ENCODE peak calls at places on chromosomes 6 and 20, in ten cellular contexts. E, F, V, Q, Z, K, H, W, Y and L are unnamed samples.

GRCh38 chr6:119720160-119720559 is 370.6 kb upstream of the MAN1A1 start:
- DNase-seq in E (no peak), F (peak), V (no peak), Q (no peak), Z (no peak), K (no peak), H (peak), W (no peak), Y (no peak), L (no peak)

GRCh38 chr6:36615018-36615761 is 21.0 kb downstream of the SRSF3 start:
- DNase-seq in E (no peak), F (peak), V (peak), Q (peak), Z (no peak), K (peak), H (peak), W (no peak), Y (no peak), L (peak)

GRCh38 chr6:15264902-15265761 is 19.3 kb downstream of the JARID2 start:
- DNase-seq in E (no peak), F (no peak), V (no peak), Q (peak), Z (no peak), K (no peak), H (peak), W (no peak), Y (peak), L (no peak)

GRCh38 chr6:47651505-47651944 is 46.9 kb upstream of the ADGRF4 start:
- DNase-seq in E (no peak), F (no peak), V (no peak), Q (no peak), Z (no peak), K (no peak), H (peak), W (no peak), Y (no peak), L (no peak)

GRCh38 chr6:77040566-77041195 is 422.6 kb downstream of the HTR1B start:
- DNase-seq in E (no peak), F (no peak), V (no peak), Q (no peak), Z (no peak), K (no peak), H (peak), W (no peak), Y (no peak), L (no peak)

GRCh38 chr6:144334150-144334708 is 49.1 kb downstream of the UTRN start:
- DNase-seq in E (peak), F (no peak), V (no peak), Q (no peak), Z (no peak), K (no peak), H (no peak), W (no peak), Y (no peak), L (no peak)

GRCh38 chr6:50791900-50792508 is 26.7 kb upstream of the TFAP2B start:
- DNase-seq in E (no peak), F (peak), V (no peak), Q (peak), Z (no peak), K (no peak), H (peak), W (no peak), Y (no peak), L (peak)

GRCh38 chr20:52313335-52313963 is 121.9 kb upstream of the ZFP64 start:
- DNase-seq in E (no peak), F (peak), V (peak), Q (peak), Z (no peak), K (no peak), H (peak), W (no peak), Y (no peak), L (peak)

GRCh38 chr20:57620999-57621398 is 773 bp upstream of the ZBP1 start:
- DNase-seq in E (no peak), F (no peak), V (no peak), Q (no peak), Z (no peak), K (peak), H (no peak), W (no peak), Y (no peak), L (no peak)

GRCh38 chr6:110310861-110311446 is 47.2 kb downstream of the METTL24 start:
- DNase-seq in E (no peak), F (no peak), V (no peak), Q (no peak), Z (no peak), K (no peak), H (no peak), W (no peak), Y (no peak), L (no peak)

GRCh38 chr6:26319405-26320128 is 45.4 kb upstream of the BTN3A2 start:
- DNase-seq in E (no peak), F (peak), V (no peak), Q (no peak), Z (no peak), K (no peak), H (peak), W (no peak), Y (no peak), L (no peak)

GRCh38 chr20:36155629-36155971 is 1.1 kb downstream of the EPB41L1 start:
- DNase-seq in E (no peak), F (no peak), V (no peak), Q (no peak), Z (no peak), K (no peak), H (no peak), W (no peak), Y (no peak), L (no peak)

GRCh38 chr6:44598679-44599078 is 211.2 kb downstream of the CDC5L start:
- DNase-seq in E (no peak), F (peak), V (no peak), Q (no peak), Z (no peak), K (no peak), H (no peak), W (no peak), Y (no peak), L (no peak)

GRCh38 chr6:52065621-52066020 is 21.8 kb downstream of the PKHD1 start:
- DNase-seq in E (no peak), F (no peak), V (no peak), Q (no peak), Z (no peak), K (no peak), H (no peak), W (no peak), Y (no peak), L (no peak)

GRCh38 chr6:99241905-99242534 is 107.5 kb downstream of the FAXC start:
- DNase-seq in E (no peak), F (peak), V (no peak), Q (peak), Z (no peak), K (no peak), H (peak), W (no peak), Y (no peak), L (peak)

GRCh38 chr6:11232968-11233626 is 629 bp upstream of the NEDD9 start:
- DNase-seq in E (no peak), F (peak), V (peak), Q (peak), Z (no peak), K (no peak), H (no peak), W (no peak), Y (no peak), L (peak)

GRCh38 chr20:49979030-49979832 is 3.5 kb upstream of the SNAI1 start:
- DNase-seq in E (peak), F (peak), V (peak), Q (peak), Z (peak), K (peak), H (peak), W (no peak), Y (no peak), L (peak)

GRCh38 chr6:143901885-143902708 is 37.8 kb downstream of the ZC2HC1B start:
- DNase-seq in E (no peak), F (no peak), V (no peak), Q (no peak), Z (no peak), K (no peak), H (peak), W (no peak), Y (peak), L (no peak)

GRCh38 chr6:27096834-27097511 is 150.5 kb upstream of the PRSS16 start:
- DNase-seq in E (no peak), F (peak), V (peak), Q (peak), Z (peak), K (no peak), H (peak), W (no peak), Y (no peak), L (peak)

GRCh38 chr6:123994168-123994567 is 190.5 kb downstream of the NKAIN2 start:
- DNase-seq in E (no peak), F (no peak), V (no peak), Q (no peak), Z (no peak), K (no peak), H (no peak), W (no peak), Y (no peak), L (no peak)

GRCh38 chr6:135286962-135287525 is 105.9 kb downstream of the MYB start:
- DNase-seq in E (no peak), F (no peak), V (no peak), Q (no peak), Z (no peak), K (no peak), H (no peak), W (no peak), Y (no peak), L (no peak)

GRCh38 chr20:24808616-24809015 is 140.5 kb upstream of the CST7 start:
- DNase-seq in E (no peak), F (no peak), V (no peak), Q (no peak), Z (no peak), K (no peak), H (no peak), W (no peak), Y (no peak), L (no peak)

GRCh38 chr6:52375780-52376556 is 14.0 kb downstream of the PAQR8 start:
- DNase-seq in E (no peak), F (no peak), V (no peak), Q (no peak), Z (no peak), K (no peak), H (no peak), W (no peak), Y (no peak), L (no peak)

GRCh38 chr20:54199283-54199682 is 8.6 kb upstream of the PFDN4 start:
- DNase-seq in E (no peak), F (no peak), V (no peak), Q (no peak), Z (no peak), K (no peak), H (no peak), W (no peak), Y (no peak), L (no peak)
- TF ChIP-seq CTCF in E (no peak), F (no peak), V (no peak), Q (no peak), Z (no peak), K (no peak), H (no peak), W (no peak), Y (no peak), L (no peak)

GRCh38 chr20:56175884-56176283 is 72.6 kb upstream of the MC3R start:
- DNase-seq in E (no peak), F (no peak), V (no peak), Q (no peak), Z (no peak), K (no peak), H (no peak), W (no peak), Y (no peak), L (no peak)

GRCh38 chr20:56179051-56179450 is 69.5 kb upstream of the MC3R start:
- DNase-seq in E (no peak), F (no peak), V (no peak), Q (no peak), Z (no peak), K (peak), H (no peak), W (no peak), Y (no peak), L (no peak)

GRCh38 chr20:56178219-56178618 is 70.3 kb upstream of the MC3R start:
- DNase-seq in E (no peak), F (no peak), V (no peak), Q (no peak), Z (no peak), K (no peak), H (no peak), W (no peak), Y (no peak), L (no peak)

GRCh38 chr20:56181593-56181992 is 66.9 kb upstream of the MC3R start:
- DNase-seq in E (no peak), F (no peak), V (no peak), Q (no peak), Z (no peak), K (no peak), H (no peak), W (no peak), Y (no peak), L (no peak)
- TF ChIP-seq CTCF in E (no peak), F (no peak), V (no peak), Q (no peak), Z (no peak), K (no peak), H (no peak), W (no peak), Y (peak), L (no peak)

DNA sequence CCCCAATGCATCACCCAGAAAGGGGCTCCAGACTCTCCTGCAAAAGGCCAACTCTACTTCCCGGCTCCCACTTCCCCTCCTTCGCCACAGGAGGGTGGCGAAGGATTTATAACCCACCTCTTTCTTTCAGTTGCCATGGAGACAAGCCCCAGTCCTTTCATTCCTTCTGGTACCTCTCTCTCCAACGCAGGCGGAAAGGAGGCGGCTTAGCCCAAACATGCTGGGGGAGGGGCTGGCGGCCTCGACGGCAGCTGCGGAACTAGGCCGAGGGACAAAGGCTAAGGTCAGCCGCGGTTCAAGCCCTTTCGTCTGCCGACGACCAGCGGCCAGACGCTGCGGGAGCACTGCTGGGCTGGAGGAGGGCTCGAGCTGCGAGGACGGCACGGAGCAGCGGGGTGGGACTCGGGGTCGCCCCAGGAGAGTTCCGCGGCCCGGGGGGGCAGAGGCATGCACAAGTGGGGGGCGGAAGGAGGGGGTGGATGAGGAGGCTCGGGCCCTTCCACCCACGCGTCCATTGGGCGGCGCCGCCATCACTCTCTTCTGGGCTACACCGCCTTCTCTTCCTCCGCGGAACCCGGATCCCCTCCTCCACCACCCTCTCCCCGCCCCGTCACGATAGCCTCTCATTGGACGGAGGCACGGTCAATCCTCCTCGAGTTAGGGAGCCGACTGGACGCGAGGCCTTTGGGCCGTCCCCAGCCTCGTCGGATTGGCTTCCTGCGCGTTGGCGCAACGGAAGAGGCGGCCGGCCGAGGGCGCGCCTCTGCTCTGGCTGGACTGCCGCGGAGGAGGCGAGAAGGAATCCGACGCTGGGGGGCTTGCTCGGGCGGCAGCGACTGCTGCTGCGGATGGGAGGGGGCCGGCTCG is at the start of gene PANK2:
- DNase-seq in E (peak), F (peak), V (peak), Q (peak), Z (peak), K (peak), H (peak), W (peak), Y (peak), L (peak)
- TF ChIP-seq CTCF in E (no peak), F (peak), V (no peak), Q (peak), Z (peak), K (peak), H (peak), W (peak), Y (peak), L (peak)

DNA sequence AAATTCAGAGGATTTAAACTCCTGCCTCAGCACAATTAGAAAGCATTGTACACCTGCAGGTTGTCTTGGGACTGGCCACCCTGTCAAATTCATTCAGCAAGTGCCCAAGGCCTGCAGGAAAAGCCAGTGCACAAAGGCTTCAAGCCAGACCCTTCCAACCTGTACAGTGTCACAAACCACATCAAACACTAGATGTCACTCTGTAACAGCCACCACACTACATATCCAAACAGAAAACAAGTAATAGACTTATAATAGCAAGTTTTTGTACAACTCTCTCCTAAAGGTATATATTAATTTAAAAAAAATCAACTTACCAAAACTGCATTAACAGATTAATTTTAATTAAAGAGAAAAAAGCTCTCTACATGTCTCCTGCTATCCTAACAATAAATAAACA is 47.6 kb downstream of the RALGAPA2 start:
- DNase-seq in E (no peak), F (no peak), V (no peak), Q (peak), Z (no peak), K (no peak), H (peak), W (no peak), Y (no peak), L (no peak)
- TF ChIP-seq CTCF in E (peak), F (peak), V (peak), Q (peak), Z (peak), K (no peak), H (peak), W (peak), Y (peak), L (peak)

GRCh38 chr20:37756234-37756633 is 62.4 kb downstream of the CTNNBL1 start:
- DNase-seq in E (no peak), F (no peak), V (no peak), Q (no peak), Z (no peak), K (no peak), H (no peak), W (no peak), Y (no peak), L (no peak)

GRCh38 chr20:37757550-37757949 is 63.7 kb downstream of the CTNNBL1 start:
- DNase-seq in E (no peak), F (peak), V (no peak), Q (no peak), Z (no peak), K (no peak), H (no peak), W (no peak), Y (no peak), L (no peak)

GRCh38 chr20:37759761-37760209 is 66.0 kb downstream of the CTNNBL1 start:
- DNase-seq in E (no peak), F (no peak), V (no peak), Q (no peak), Z (no peak), K (no peak), H (no peak), W (no peak), Y (no peak), L (no peak)

GRCh38 chr20:37758332-37758731 is 64.5 kb downstream of the CTNNBL1 start:
- DNase-seq in E (no peak), F (peak), V (no peak), Q (peak), Z (no peak), K (no peak), H (no peak), W (no peak), Y (peak), L (no peak)

DNA sequence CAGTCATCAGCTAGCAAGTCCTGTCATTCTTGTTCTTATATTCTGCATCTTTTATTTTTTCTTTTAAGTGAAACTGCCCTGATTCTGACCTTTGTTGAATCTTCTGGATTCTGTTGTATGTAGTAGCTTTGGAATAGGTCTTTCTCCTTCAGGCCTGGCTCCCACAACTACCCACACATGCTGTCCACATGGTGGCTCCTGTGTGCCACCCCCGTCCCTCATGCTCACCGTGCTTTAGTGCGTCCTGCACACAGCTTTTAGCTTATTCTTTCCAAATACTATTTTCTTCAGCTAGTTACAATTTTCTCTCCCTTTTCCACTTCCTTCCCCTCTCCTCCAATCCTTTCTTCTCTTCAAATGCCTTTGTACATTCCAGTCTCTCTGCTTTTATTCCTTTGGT is 61.8 kb downstream of the CTNNBL1 start:
- DNase-seq in E (no peak), F (no peak), V (no peak), Q (peak), Z (no peak), K (no peak), H (peak), W (no peak), Y (peak), L (no peak)
- TF ChIP-seq CTCF in E (no peak), F (peak), V (no peak), Q (no peak), Z (peak), K (no peak), H (no peak), W (no peak), Y (peak), L (peak)

DNA sequence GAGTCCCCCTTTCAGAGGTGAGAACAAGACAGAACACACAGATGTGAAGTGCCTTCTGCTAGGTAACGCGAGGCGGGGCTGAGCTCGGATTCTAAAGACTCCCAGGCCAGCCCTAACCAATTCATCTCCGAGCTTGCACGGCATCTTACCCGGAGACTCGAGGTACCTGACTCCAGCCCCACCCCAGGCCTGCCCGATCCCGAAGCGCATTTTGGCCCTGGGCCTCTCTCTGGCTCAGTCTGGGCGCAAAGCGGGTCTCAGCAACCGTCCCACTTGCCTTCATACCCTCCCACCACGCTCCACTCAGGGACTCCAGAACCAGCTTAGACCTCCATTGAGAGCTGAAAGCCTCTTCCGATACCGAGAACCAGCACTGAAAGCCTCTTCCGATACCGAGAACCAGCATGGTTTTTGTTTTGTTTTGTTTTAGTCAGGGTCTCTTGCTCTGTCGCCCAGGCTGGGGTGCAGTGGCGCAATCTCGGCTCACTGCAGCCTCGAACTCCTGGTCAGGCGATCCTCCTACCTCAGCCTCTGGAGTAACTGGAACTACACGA is 661 bp upstream of the DYNLRB1 start:
- DNase-seq in E (peak), F (peak), V (peak), Q (peak), Z (peak), K (peak), H (peak), W (no peak), Y (peak), L (peak)
- TF ChIP-seq CTCF in E (no peak), F (no peak), V (no peak), Q (no peak), Z (no peak), K (no peak), H (no peak), W (no peak), Y (no peak), L (no peak)